ENCODE peak calls at places on chromosomes 2 and 18, in seven cellular contexts. A, V, R, X, K, N and M are unnamed samples.

GRCh38 chr18:60870261-60870966 is 462.8 kb upstream of the CDH20 start:
- DNase-seq in A (no peak), R (no peak), K (no peak), N (no peak), V (no peak), X (no peak), M (no peak)

GRCh38 chr2:232142049-232142448 is 180.5 kb downstream of the DIS3L2 start:
- DNase-seq in X (peak), V (peak), K (peak), A (no peak), N (peak), R (peak), M (no peak)

GRCh38 chr18:2971741-2972552 is 41.0 kb downstream of the LPIN2 start:
- DNase-seq in R (no peak), A (peak), V (no peak), K (peak), N (no peak), X (no peak), M (peak)

GRCh38 chr2:6887783-6888192 is 10.2 kb downstream of the RSAD2 start:
- DNase-seq in K (no peak), N (no peak), V (no peak), R (no peak), X (no peak), A (no peak), M (no peak)

GRCh38 chr2:233982421-233983121 is 65.4 kb downstream of the TRPM8 start:
- DNase-seq in R (no peak), N (no peak), V (no peak), X (no peak), K (no peak), A (no peak), M (no peak)

GRCh38 chr2:143732076-143732475 is 602.9 kb downstream of the ARHGAP15 start:
- DNase-seq in V (no peak), K (no peak), A (no peak), R (no peak), X (no peak), N (no peak), M (no peak)

GRCh38 chr2:129803067-129803466 is 176.4 kb upstream of the RAB6C start:
- DNase-seq in X (no peak), R (no peak), V (no peak), K (no peak), N (no peak), A (no peak), M (no peak)

GRCh38 chr18:58612239-58613055 is 16.4 kb downstream of the ALPK2 start:
- DNase-seq in V (peak), N (no peak), X (no peak), A (no peak), K (no peak), R (no peak), M (no peak)

GRCh38 chr2:162127422-162127821 is 24.6 kb downstream of the GCG start:
- DNase-seq in X (no peak), K (no peak), R (no peak), N (no peak), V (no peak), A (no peak), M (no peak)

GRCh38 chr2:141041281-141041680 is 1089.5 kb downstream of the LRP1B start:
- DNase-seq in K (no peak), A (no peak), X (no peak), V (no peak), N (no peak), R (no peak), M (no peak)

GRCh38 chr2:109126501-109126860 is 2.5 kb upstream of the SH3RF3 start:
- DNase-seq in A (no peak), R (no peak), N (no peak), V (no peak), K (no peak), X (no peak), M (no peak)

GRCh38 chr2:197264332-197264731 is 46.2 kb downstream of the ANKRD44 start:
- DNase-seq in R (no peak), K (no peak), A (no peak), V (no peak), N (no peak), X (no peak), M (no peak)

GRCh38 chr2:234075521-234075915 is 25.0 kb downstream of the SPP2 start:
- DNase-seq in A (no peak), K (no peak), N (no peak), R (no peak), V (no peak), X (no peak), M (no peak)

GRCh38 chr2:187654535-187654934 is 100.3 kb upstream of the TFPI start:
- DNase-seq in K (peak), X (no peak), N (peak), R (no peak), A (no peak), V (no peak), M (no peak)

GRCh38 chr18:46810481-46811000 is 53.7 kb upstream of the ST8SIA5 start:
- DNase-seq in X (no peak), V (peak), R (no peak), N (no peak), A (no peak), K (no peak), M (no peak)

GRCh38 chr2:121532347-121532766 is 1.7 kb downstream of the RNU4ATAC start:
- DNase-seq in X (no peak), R (no peak), A (no peak), K (no peak), N (no peak), V (no peak), M (no peak)

GRCh38 chr2:161306919-161307318 is 1.3 kb upstream of the PSMD14 start:
- DNase-seq in N (no peak), X (no peak), A (no peak), K (no peak), V (peak), R (no peak), M (no peak)

GRCh38 chr2:54396107-54396506 is 60.0 kb upstream of the SPTBN1 start:
- DNase-seq in V (no peak), N (no peak), A (no peak), K (no peak), X (no peak), R (no peak), M (no peak)

GRCh38 chr2:168705534-168706470 is 96.6 kb upstream of the NOSTRIN start:
- DNase-seq in X (no peak), K (no peak), N (no peak), A (no peak), V (peak), R (no peak), M (no peak)

GRCh38 chr2:75340560-75340959 is 141.2 kb upstream of the TACR1 start:
- DNase-seq in A (no peak), N (no peak), X (no peak), V (no peak), K (no peak), R (no peak), M (no peak)

GRCh38 chr2:20618886-20619521 is 31.9 kb downstream of the HS1BP3 start:
- DNase-seq in A (peak), N (no peak), V (no peak), X (peak), R (no peak), K (no peak), M (peak)

GRCh38 chr2:71736986-71737385 is 283.6 kb downstream of the DYSF start:
- DNase-seq in V (no peak), R (no peak), N (no peak), K (no peak), X (no peak), A (no peak), M (no peak)

GRCh38 chr2:29811378-29811777 is 110.0 kb downstream of the ALK start:
- DNase-seq in V (no peak), N (no peak), X (no peak), R (no peak), A (no peak), K (no peak), M (no peak)

GRCh38 chr18:5463836-5464235 is 80.0 kb downstream of the EPB41L3 start:
- DNase-seq in R (no peak), V (no peak), K (no peak), X (no peak), N (no peak), A (no peak), M (no peak)

GRCh38 chr2:102488063-102488462 is 15.0 kb downstream of the SLC9A4 start:
- DNase-seq in V (no peak), X (no peak), K (no peak), R (no peak), N (peak), A (no peak), M (no peak)

GRCh38 chr2:150888337-150888736 is 373.3 kb downstream of the RBM43 start:
- DNase-seq in K (no peak), R (no peak), X (no peak), A (no peak), N (no peak), V (no peak), M (no peak)

GRCh38 chr2:181157326-181157725 is 176.9 kb downstream of the UBE2E3 start:
- DNase-seq in K (no peak), R (no peak), X (no peak), N (no peak), V (no peak), A (no peak), M (no peak)

GRCh38 chr2:58065248-58065647 is 18.6 kb downstream of the VRK2 start:
- DNase-seq in R (no peak), V (no peak), K (no peak), X (no peak), N (no peak), A (no peak), M (no peak)

GRCh38 chr2:128305555-128306080 is 13.1 kb downstream of the HS6ST1 start:
- DNase-seq in A (peak), R (no peak), V (no peak), K (no peak), N (no peak), X (no peak), M (peak)

GRCh38 chr2:233439191-233439590 is 84.9 kb downstream of the DGKD start:
- DNase-seq in X (peak), R (no peak), V (no peak), K (peak), N (no peak), A (no peak), M (no peak)

DNA sequence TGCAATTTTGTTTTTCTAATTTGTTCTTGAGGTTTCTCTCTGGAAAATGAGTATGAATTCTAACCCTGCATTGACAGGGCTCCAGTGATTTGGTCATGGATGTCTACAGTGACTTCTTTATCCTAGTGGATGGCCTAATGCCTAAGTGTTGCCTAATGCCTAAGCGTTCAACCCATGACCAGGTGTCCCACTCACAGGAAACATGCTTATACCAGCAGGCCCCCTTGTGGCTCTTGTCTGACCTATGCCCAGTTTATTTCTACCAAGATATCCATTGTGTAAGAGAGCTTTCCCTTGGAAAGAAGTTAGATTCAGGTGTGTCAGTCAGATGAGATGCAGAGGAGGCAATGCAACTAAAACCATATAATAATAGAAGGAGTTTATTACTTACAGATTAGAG is 77.8 kb upstream of the HNMT start:
- DNase-seq in V (peak), K (no peak), A (no peak), X (no peak), R (peak), N (peak), M (no peak)
- TF ChIP-seq CTCF in V (peak), K (no peak), A (no peak), X (no peak), R (no peak), N (peak), M (no peak)

DNA sequence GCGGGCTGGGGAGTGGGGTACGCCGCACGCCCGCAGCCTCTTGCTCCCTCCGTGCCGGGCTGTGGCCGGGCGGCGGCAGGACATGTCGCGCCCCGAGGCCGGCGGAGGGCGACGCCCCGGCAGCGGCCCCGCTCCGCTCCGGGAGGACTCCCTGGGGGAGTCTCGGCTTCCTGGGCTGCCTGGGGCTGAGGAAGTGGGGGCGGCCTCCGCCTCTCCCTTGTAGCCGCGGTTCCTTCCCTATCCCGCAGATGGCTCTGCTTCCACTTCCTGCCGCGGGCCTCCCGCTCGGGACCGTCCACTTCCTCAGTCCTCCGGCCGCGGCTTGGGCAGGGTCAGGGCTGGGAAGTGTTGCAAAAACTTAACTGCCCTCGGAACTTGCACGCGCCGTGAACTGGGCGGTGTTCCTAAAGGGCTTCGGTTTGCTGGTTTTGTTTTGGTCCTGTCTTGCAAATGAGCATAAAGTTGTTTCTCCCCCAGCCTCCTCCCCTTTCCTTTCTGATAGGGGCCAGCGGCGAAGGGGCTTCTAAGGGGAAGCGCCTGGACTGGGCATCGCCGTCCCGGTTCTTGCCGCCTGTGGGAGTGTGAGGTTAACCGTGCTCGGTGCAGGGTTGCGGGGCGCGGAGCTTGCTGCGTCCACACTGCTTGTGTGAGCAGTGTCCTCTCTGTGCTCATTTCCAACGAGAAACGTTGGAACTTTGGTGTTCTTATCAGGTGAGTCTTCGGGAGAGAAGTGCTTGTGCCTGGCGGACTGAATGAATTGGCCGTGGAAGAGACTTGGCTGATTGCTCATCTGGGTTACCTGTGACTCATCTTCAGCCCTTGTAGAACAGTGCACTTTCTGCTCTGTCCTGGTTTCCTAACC is 600 bp downstream of the RALB start:
- DNase-seq in X (peak), R (peak), V (peak), A (peak), K (peak), N (peak), M (peak)
- TF ChIP-seq CTCF in X (peak), R (no peak), V (peak), A (peak), K (peak), N (peak), M (peak)

DNA sequence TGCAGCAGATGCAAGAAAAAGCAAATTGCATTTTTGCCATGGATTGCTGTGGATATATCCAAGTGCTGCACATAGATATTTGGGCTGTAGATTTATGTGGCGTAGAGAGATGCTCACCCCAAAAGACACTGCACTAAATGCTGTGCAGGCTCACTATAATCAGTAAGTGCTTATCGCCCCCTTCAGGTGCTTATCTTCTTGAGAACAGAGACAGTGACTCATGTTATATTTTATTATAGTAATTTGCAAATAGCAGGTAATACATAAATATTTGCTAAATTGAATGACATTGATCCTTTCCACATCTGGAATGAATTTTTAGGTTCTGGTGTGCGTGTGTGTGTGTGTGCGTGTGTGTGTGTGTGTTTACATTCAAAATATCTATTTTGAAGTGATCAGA is 36.8 kb upstream of the PLEKHM3 start:
- DNase-seq in N (peak), K (no peak), V (peak), X (no peak), A (no peak), R (peak), M (no peak)
- TF ChIP-seq CTCF in N (peak), K (no peak), V (peak), X (no peak), A (peak), R (peak), M (no peak)

DNA sequence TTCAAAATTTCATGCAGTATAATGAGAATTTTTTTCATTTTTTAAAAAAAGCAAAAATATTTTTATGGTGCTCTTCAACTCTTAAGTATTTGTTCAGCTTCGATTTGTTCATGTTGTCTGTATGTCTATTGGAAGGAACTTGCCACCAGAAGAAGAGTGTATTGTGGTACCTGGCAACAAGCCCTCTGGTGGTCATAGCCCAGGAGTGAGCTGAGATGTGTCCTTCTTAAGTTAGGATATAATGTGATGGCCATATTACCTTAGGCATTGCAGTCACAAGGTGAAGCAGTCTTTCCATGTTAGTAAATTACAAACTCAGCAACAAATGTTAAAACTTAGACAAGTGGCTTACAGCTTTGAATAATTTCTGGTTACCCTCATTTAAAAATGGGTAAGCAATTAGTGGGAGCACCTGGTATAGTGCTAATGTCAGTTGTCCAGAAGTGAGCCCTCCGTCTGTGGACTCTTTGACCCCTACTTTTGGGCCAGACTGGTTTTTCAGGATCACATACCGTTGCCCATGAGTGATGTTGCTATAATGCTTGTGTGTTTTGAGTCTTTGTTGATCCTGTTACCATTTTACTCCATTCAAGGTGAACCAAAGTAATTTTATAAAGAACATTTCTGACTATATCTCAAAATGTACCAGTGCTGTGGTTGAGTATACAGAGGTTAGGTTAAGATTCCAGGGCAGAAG is 57.4 kb downstream of the MYO1B start:
- DNase-seq in R (no peak), K (no peak), X (no peak), A (no peak), N (peak), V (peak), M (no peak)
- TF ChIP-seq CTCF in R (no peak), K (no peak), X (no peak), A (no peak), N (peak), V (peak), M (no peak)

DNA sequence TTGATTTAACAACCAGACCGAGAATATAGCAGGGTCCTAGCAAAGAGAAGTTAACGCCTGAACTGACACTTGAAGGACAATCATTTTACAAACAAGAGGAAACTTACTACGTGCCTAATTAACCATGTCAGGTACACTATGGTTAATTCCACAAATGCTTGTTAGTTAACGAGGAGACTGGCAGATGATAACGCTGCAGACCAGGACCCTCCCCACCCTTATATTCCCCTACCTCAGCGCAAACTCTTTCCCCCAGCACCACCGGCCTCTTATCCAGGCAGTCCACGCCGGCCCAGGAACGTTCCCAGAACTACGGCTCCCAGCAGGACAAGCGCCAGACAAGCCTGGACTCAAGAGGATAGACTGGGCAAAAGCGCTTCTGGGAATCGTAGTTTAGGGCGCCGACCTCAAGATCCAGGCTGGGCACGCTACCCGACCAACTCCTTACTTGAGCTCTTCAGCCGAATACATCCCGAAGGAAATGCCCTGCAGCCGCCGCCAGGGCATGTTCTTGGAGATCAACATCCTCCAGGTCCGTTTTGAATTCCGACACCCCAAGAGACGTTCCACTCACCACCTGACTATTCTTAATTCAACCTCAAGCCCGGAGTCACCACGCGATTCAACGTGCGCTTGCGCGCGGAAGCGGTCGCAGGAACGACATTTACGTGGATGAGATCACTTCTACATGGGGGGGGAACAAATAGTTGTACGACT is at the start of gene POLR1A:
- DNase-seq in K (peak), X (peak), N (peak), R (peak), A (peak), V (peak), M (peak)
- TF ChIP-seq CTCF in K (no peak), X (no peak), N (no peak), R (no peak), A (peak), V (peak), M (no peak)

GRCh38 chr2:220969348-220969747 is 602.8 kb downstream of the EPHA4 start:
- DNase-seq in K (no peak), R (no peak), X (no peak), A (no peak), V (no peak), N (no peak), M (no peak)
- TF ChIP-seq CTCF in K (no peak), R (no peak), X (no peak), A (no peak), V (no peak), N (no peak), M (no peak)

DNA sequence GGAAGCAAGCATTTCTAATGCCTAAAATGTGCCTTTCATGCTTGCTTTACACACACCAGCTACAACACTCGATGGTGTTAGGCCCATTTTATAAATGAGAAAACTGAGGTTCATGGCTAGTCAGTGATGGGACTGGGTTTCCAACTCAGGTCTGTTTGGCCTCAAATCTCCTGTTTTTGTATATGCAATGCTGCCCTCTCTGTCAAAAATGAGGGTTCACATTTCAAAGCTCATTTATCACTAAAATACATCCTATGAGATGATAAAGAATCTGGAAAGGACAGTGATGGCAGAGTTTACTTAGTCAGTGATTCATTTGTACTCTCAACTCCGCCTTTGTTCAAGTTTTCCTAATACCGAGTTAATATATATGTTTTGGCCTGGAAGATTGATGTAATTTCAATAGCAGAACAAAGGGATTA is 92.3 kb downstream of the KCTD1 start:
- DNase-seq in K (no peak), A (no peak), X (no peak), N (no peak), V (no peak), R (no peak), M (no peak)
- TF ChIP-seq CTCF in K (no peak), A (no peak), X (no peak), N (no peak), V (no peak), R (no peak), M (no peak)